ENCODE peak calls at places on chromosomes 3 and 15, in seven cellular contexts. One of them, this sample, is unnamed.

GRCh38 chr3:159187232-159187631 is 385.4 kb downstream of the MFSD1 start:
- DNase-seq in A673: no peak
- DNase-seq in AG04450: no peak
- DNase-seq in CD8-positive, alpha-beta T cell: no peak
- DNase-seq in transverse colon: no peak
- DNase-seq in pancreas: peak; percentile 17
- DNase-seq in A549: no peak
- DNase-seq in this sample: no peak

GRCh38 chr3:129370248-129370964 is 58.0 kb downstream of the EFCAB12 start:
- DNase-seq in transverse colon: no peak
- DNase-seq in A673: no peak
- DNase-seq in AG04450: no peak
- DNase-seq in pancreas: no peak
- DNase-seq in A549: no peak
- DNase-seq in CD8-positive, alpha-beta T cell: no peak
- DNase-seq in this sample: no peak

GRCh38 chr3:53464424-53464823 is 30.0 kb upstream of the CACNA1D start:
- DNase-seq in A549: peak; percentile 34
- DNase-seq in pancreas: peak; percentile 41
- DNase-seq in CD8-positive, alpha-beta T cell: no peak
- DNase-seq in transverse colon: no peak
- DNase-seq in AG04450: no peak
- DNase-seq in A673: no peak
- DNase-seq in this sample: peak; percentile 94

GRCh38 chr3:29679967-29680366 is 399.1 kb downstream of the RBMS3 start:
- DNase-seq in A673: no peak
- DNase-seq in CD8-positive, alpha-beta T cell: no peak
- DNase-seq in transverse colon: no peak
- DNase-seq in pancreas: no peak
- DNase-seq in AG04450: no peak
- DNase-seq in A549: no peak
- DNase-seq in this sample: no peak

GRCh38 chr15:64686130-64686735 is 89.2 kb downstream of the RBPMS2 start:
- DNase-seq in transverse colon: no peak
- DNase-seq in pancreas: no peak
- DNase-seq in A673: peak; percentile 66
- DNase-seq in AG04450: no peak
- DNase-seq in CD8-positive, alpha-beta T cell: peak; percentile 30
- DNase-seq in A549: peak; percentile 67
- DNase-seq in this sample: no peak

GRCh38 chr3:124829175-124829818 is 57.9 kb downstream of the ITGB5 start:
- DNase-seq in CD8-positive, alpha-beta T cell: no peak
- DNase-seq in pancreas: no peak
- DNase-seq in AG04450: no peak
- DNase-seq in A673: no peak
- DNase-seq in A549: no peak
- DNase-seq in transverse colon: no peak
- DNase-seq in this sample: no peak

GRCh38 chr15:90872481-90873184 is 4.2 kb downstream of the FURIN start:
- DNase-seq in A549: peak; percentile 61
- DNase-seq in pancreas: peak; percentile 52
- DNase-seq in transverse colon: no peak
- DNase-seq in A673: peak; percentile 66
- DNase-seq in AG04450: peak; percentile 11
- DNase-seq in CD8-positive, alpha-beta T cell: peak; percentile 46
- DNase-seq in this sample: peak; percentile 67

GRCh38 chr3:149401215-149401925 is 23.9 kb upstream of the TM4SF1 start:
- DNase-seq in A673: no peak
- DNase-seq in transverse colon: no peak
- DNase-seq in pancreas: peak; percentile 89
- DNase-seq in A549: peak; percentile 88
- DNase-seq in AG04450: peak; percentile 50
- DNase-seq in CD8-positive, alpha-beta T cell: no peak
- DNase-seq in this sample: no peak

GRCh38 chr15:25172691-25173090 is 217.9 kb downstream of the SNRPN start:
- DNase-seq in pancreas: peak; percentile 3
- DNase-seq in A549: no peak
- DNase-seq in AG04450: no peak
- DNase-seq in CD8-positive, alpha-beta T cell: peak; percentile 1
- DNase-seq in A673: no peak
- DNase-seq in transverse colon: no peak
- DNase-seq in this sample: no peak

GRCh38 chr15:70093481-70094309 is 4.0 kb downstream of the TLE3 start:
- DNase-seq in transverse colon: peak; percentile 68
- DNase-seq in pancreas: peak; percentile 80
- DNase-seq in A549: no peak
- DNase-seq in CD8-positive, alpha-beta T cell: no peak
- DNase-seq in A673: no peak
- DNase-seq in AG04450: no peak
- DNase-seq in this sample: no peak

GRCh38 chr3:52086939-52087675 is 30.7 kb upstream of the DUSP7 start:
- DNase-seq in A549: no peak
- DNase-seq in pancreas: no peak
- DNase-seq in transverse colon: no peak
- DNase-seq in AG04450: no peak
- DNase-seq in CD8-positive, alpha-beta T cell: no peak
- DNase-seq in A673: no peak
- DNase-seq in this sample: no peak

GRCh38 chr3:170641510-170642236 is 55.8 kb upstream of the SLC7A14 start:
- DNase-seq in transverse colon: no peak
- DNase-seq in A549: no peak
- DNase-seq in CD8-positive, alpha-beta T cell: no peak
- DNase-seq in pancreas: no peak
- DNase-seq in A673: no peak
- DNase-seq in AG04450: no peak
- DNase-seq in this sample: no peak

GRCh38 chr3:126085841-126086240 is 1.9 kb upstream of the SLC41A3 start:
- DNase-seq in AG04450: no peak
- DNase-seq in pancreas: no peak
- DNase-seq in transverse colon: no peak
- DNase-seq in A673: no peak
- DNase-seq in CD8-positive, alpha-beta T cell: no peak
- DNase-seq in A549: no peak
- DNase-seq in this sample: no peak

GRCh38 chr15:58249646-58250312 is 111.6 kb downstream of the AQP9 start:
- DNase-seq in AG04450: no peak
- DNase-seq in pancreas: no peak
- DNase-seq in transverse colon: no peak
- DNase-seq in CD8-positive, alpha-beta T cell: no peak
- DNase-seq in A549: no peak
- DNase-seq in A673: no peak
- DNase-seq in this sample: no peak

GRCh38 chr3:74067296-74067695 is 442.6 kb upstream of the PDZRN3 start:
- DNase-seq in pancreas: peak; percentile 22
- DNase-seq in AG04450: no peak
- DNase-seq in CD8-positive, alpha-beta T cell: no peak
- DNase-seq in transverse colon: no peak
- DNase-seq in A673: peak; percentile 7
- DNase-seq in A549: no peak
- DNase-seq in this sample: no peak

GRCh38 chr3:172140499-172141391 is 101.4 kb downstream of the FNDC3B start:
- DNase-seq in AG04450: peak; percentile 86
- DNase-seq in pancreas: peak; percentile 55
- DNase-seq in CD8-positive, alpha-beta T cell: no peak
- DNase-seq in A549: peak; percentile 94
- DNase-seq in transverse colon: peak; percentile 65
- DNase-seq in A673: peak; percentile 92
- DNase-seq in this sample: peak; percentile 98

GRCh38 chr15:32873292-32874114 is 155.7 kb downstream of the GREM1 start:
- DNase-seq in AG04450: no peak
- DNase-seq in pancreas: no peak
- DNase-seq in A549: peak; percentile 36
- DNase-seq in CD8-positive, alpha-beta T cell: no peak
- DNase-seq in transverse colon: no peak
- DNase-seq in A673: no peak
- DNase-seq in this sample: no peak

GRCh38 chr15:79680721-79681120 is 216.1 kb downstream of the MTHFS start:
- DNase-seq in transverse colon: no peak
- DNase-seq in CD8-positive, alpha-beta T cell: no peak
- DNase-seq in A673: peak; percentile 61
- DNase-seq in A549: peak; percentile 68
- DNase-seq in pancreas: no peak
- DNase-seq in AG04450: peak; percentile 46
- DNase-seq in this sample: peak; percentile 28

GRCh38 chr3:155069729-155070128 is 10.4 kb upstream of the MME start:
- DNase-seq in pancreas: no peak
- DNase-seq in AG04450: no peak
- DNase-seq in transverse colon: no peak
- DNase-seq in CD8-positive, alpha-beta T cell: no peak
- DNase-seq in A673: no peak
- DNase-seq in A549: no peak
- DNase-seq in this sample: peak; percentile 74

GRCh38 chr3:71752911-71753715 is 542 bp upstream of the GPR27 start:
- DNase-seq in pancreas: no peak
- DNase-seq in CD8-positive, alpha-beta T cell: no peak
- DNase-seq in A673: no peak
- DNase-seq in A549: no peak
- DNase-seq in transverse colon: no peak
- DNase-seq in AG04450: no peak
- DNase-seq in this sample: no peak

GRCh38 chr15:40959331-40960141 is 6.3 kb downstream of the CHAC1 start:
- DNase-seq in transverse colon: no peak
- DNase-seq in A673: no peak
- DNase-seq in pancreas: no peak
- DNase-seq in CD8-positive, alpha-beta T cell: no peak
- DNase-seq in AG04450: no peak
- DNase-seq in A549: no peak
- DNase-seq in this sample: no peak

GRCh38 chr15:97976766-97977503 is 16.4 kb downstream of the ARRDC4 start:
- DNase-seq in transverse colon: no peak
- DNase-seq in AG04450: no peak
- DNase-seq in pancreas: no peak
- DNase-seq in A673: no peak
- DNase-seq in CD8-positive, alpha-beta T cell: no peak
- DNase-seq in A549: no peak
- DNase-seq in this sample: no peak

GRCh38 chr3:189838291-189838690 is 207.1 kb downstream of the TP63 start:
- DNase-seq in pancreas: no peak
- DNase-seq in AG04450: no peak
- DNase-seq in A673: peak; percentile 78
- DNase-seq in CD8-positive, alpha-beta T cell: no peak
- DNase-seq in A549: no peak
- DNase-seq in transverse colon: no peak
- DNase-seq in this sample: no peak

GRCh38 chr3:99709686-99710085 is 71.3 kb downstream of the COL8A1 start:
- DNase-seq in A549: no peak
- DNase-seq in A673: no peak
- DNase-seq in pancreas: no peak
- DNase-seq in AG04450: no peak
- DNase-seq in CD8-positive, alpha-beta T cell: no peak
- DNase-seq in transverse colon: no peak
- DNase-seq in this sample: no peak

GRCh38 chr3:80688814-80689213 is 921.0 kb upstream of the ROBO1 start:
- DNase-seq in transverse colon: no peak
- DNase-seq in CD8-positive, alpha-beta T cell: no peak
- DNase-seq in pancreas: no peak
- DNase-seq in A673: peak; percentile 30
- DNase-seq in AG04450: no peak
- DNase-seq in A549: peak; percentile 52
- DNase-seq in this sample: peak; percentile 5

GRCh38 chr3:14511623-14511965 is 28.5 kb downstream of the GRIP2 start:
- DNase-seq in A673: peak; percentile 33
- DNase-seq in transverse colon: no peak
- DNase-seq in A549: no peak
- DNase-seq in AG04450: no peak
- DNase-seq in CD8-positive, alpha-beta T cell: no peak
- DNase-seq in pancreas: no peak
- DNase-seq in this sample: no peak

GRCh38 chr3:196351541-196351940 is 13.4 kb upstream of the TM4SF19 start:
- DNase-seq in A549: no peak
- DNase-seq in pancreas: no peak
- DNase-seq in CD8-positive, alpha-beta T cell: no peak
- DNase-seq in AG04450: no peak
- DNase-seq in A673: no peak
- DNase-seq in transverse colon: no peak
- DNase-seq in this sample: no peak

GRCh38 chr3:11774296-11774877 is 72.3 kb downstream of the TAMM41 start:
- DNase-seq in A549: peak; percentile 62
- DNase-seq in transverse colon: peak; percentile 45
- DNase-seq in A673: peak; percentile 35
- DNase-seq in CD8-positive, alpha-beta T cell: no peak
- DNase-seq in pancreas: peak; percentile 58
- DNase-seq in AG04450: no peak
- DNase-seq in this sample: no peak
- TF ChIP-seq CTCF in A549: peak; percentile 36
- TF ChIP-seq CTCF in transverse colon: peak; percentile 45
- TF ChIP-seq CTCF in A673: peak; percentile 49
- TF ChIP-seq CTCF in CD8-positive, alpha-beta T cell: no peak
- TF ChIP-seq CTCF in pancreas: no peak
- TF ChIP-seq CTCF in AG04450: peak; percentile 66
- TF ChIP-seq CTCF in this sample: peak; percentile 78

DNA sequence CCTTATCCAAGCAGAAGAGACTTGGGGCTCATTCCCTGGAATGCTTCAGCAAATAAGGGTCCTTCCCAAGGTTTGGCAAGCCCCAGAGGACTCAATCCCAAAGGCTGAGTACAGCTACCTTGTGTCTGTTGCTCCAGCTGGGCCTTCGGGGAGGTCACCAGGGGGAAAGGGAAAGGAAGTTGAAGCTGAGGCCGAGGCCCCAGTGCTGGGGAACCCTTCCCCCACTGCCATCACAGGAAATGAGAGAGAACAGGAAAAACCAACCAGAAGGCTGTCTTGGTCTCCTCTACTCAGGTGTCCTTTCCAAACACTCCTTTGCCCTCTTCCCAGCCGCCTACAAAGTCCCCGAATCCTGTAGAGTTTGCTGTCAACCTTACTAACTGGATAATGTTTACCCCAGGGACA is 5.7 kb downstream of the CSRNP1 start:
- DNase-seq in A673: no peak
- DNase-seq in transverse colon: peak; percentile 65
- DNase-seq in A549: no peak
- DNase-seq in pancreas: no peak
- DNase-seq in CD8-positive, alpha-beta T cell: no peak
- DNase-seq in AG04450: no peak
- DNase-seq in this sample: no peak
- H3K4me3 ChIP-seq in A673: no peak overlapping the region
- H3K4me3 ChIP-seq in transverse colon: no peak overlapping the region
- H3K4me3 ChIP-seq in A549: peak overlapping the region; percentile 18
- H3K4me3 ChIP-seq in pancreas: no peak overlapping the region
- H3K4me3 ChIP-seq in CD8-positive, alpha-beta T cell: peak overlapping the region; percentile 55
- H3K4me3 ChIP-seq in AG04450: peak overlapping the region; percentile 44
- H3K4me3 ChIP-seq in this sample: peak overlapping the region; percentile 17

DNA sequence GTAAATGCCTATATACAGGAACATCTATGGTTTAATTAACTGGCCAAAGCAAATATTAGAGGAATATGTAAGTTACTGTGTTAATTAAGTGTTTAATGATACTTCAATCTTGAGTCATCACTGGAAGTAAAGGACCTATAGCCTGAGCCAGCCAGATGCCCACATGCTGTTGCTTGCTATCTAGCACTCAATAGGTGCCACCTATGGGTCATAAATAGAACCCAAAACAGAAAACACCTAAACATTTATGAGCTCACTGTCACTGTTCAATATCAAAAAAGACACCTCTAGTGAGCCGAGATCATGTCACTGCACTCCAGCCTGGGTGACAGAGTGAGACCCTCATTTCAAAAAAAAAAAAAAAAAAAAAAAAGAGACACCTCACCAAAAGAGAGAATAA is 48.4 kb upstream of the IP6K2 start:
- DNase-seq in AG04450: no peak
- DNase-seq in A549: peak; percentile 37
- DNase-seq in CD8-positive, alpha-beta T cell: no peak
- DNase-seq in A673: no peak
- DNase-seq in transverse colon: no peak
- DNase-seq in pancreas: no peak
- DNase-seq in this sample: no peak
- TF ChIP-seq CTCF in AG04450: peak; percentile 18
- TF ChIP-seq CTCF in A549: peak; percentile 32
- TF ChIP-seq CTCF in CD8-positive, alpha-beta T cell: no peak
- TF ChIP-seq CTCF in A673: no peak
- TF ChIP-seq CTCF in transverse colon: peak; percentile 13
- TF ChIP-seq CTCF in pancreas: no peak
- TF ChIP-seq CTCF in this sample: no peak

GRCh38 chr15:77083381-77084160 is 12.7 kb upstream of the TSPAN3 start:
- DNase-seq in CD8-positive, alpha-beta T cell: peak; percentile 56
- DNase-seq in transverse colon: peak; percentile 88
- DNase-seq in A673: peak; percentile 94
- DNase-seq in pancreas: peak; percentile 90
- DNase-seq in A549: peak; percentile 82
- DNase-seq in AG04450: no peak
- DNase-seq in this sample: peak; percentile 76
- H3K4me3 ChIP-seq in CD8-positive, alpha-beta T cell: peak overlapping the region; percentile 22
- H3K4me3 ChIP-seq in transverse colon: no peak overlapping the region
- H3K4me3 ChIP-seq in A673: no peak overlapping the region
- H3K4me3 ChIP-seq in pancreas: no peak overlapping the region
- H3K4me3 ChIP-seq in A549: peak overlapping the region; percentile 29
- H3K4me3 ChIP-seq in AG04450: peak overlapping the region; percentile 25
- H3K4me3 ChIP-seq in this sample: peak overlapping the region; percentile 34

This sample was measured in retinal pigment epithelial cell.